ENCODE peak calls at places on chromosomes 4 and X, in ten cellular contexts. One of them, this sample, is unnamed.

GRCh38 chr4:110354460-110354859 is 121.5 kb upstream of the ENPEP start:
- DNase-seq in ovary: no peak
- DNase-seq in Peyer's patch: no peak
- DNase-seq in tibial artery: no peak
- DNase-seq in body of pancreas: no peak
- DNase-seq in pancreas: no peak
- DNase-seq in OCI-LY7: no peak
- DNase-seq in lung: no peak
- DNase-seq in PC-3: no peak
- DNase-seq in colonic mucosa: no peak
- DNase-seq in this sample: no peak

GRCh38 chrX:54494970-54495813 is 842 bp downstream of the FGD1 start:
- DNase-seq in ovary: no peak
- DNase-seq in OCI-LY7: no peak
- DNase-seq in tibial artery: peak; percentile 30
- DNase-seq in PC-3: peak; percentile 28
- DNase-seq in Peyer's patch: no peak
- DNase-seq in lung: no peak
- DNase-seq in colonic mucosa: no peak
- DNase-seq in pancreas: peak; percentile 68
- DNase-seq in body of pancreas: peak; percentile 42
- DNase-seq in this sample: no peak

GRCh38 chr4:2828758-2829181 is 14.9 kb upstream of the ADD1 start:
- DNase-seq in Peyer's patch: no peak
- DNase-seq in tibial artery: no peak
- DNase-seq in lung: no peak
- DNase-seq in colonic mucosa: no peak
- DNase-seq in ovary: no peak
- DNase-seq in body of pancreas: peak; percentile 6
- DNase-seq in OCI-LY7: no peak
- DNase-seq in PC-3: no peak
- DNase-seq in pancreas: peak; percentile 48
- DNase-seq in this sample: no peak

GRCh38 chr4:121784975-121785374 is 16.1 kb upstream of the EXOSC9 start:
- DNase-seq in tibial artery: no peak
- DNase-seq in ovary: no peak
- DNase-seq in colonic mucosa: no peak
- DNase-seq in pancreas: no peak
- DNase-seq in OCI-LY7: no peak
- DNase-seq in Peyer's patch: no peak
- DNase-seq in lung: no peak
- DNase-seq in body of pancreas: peak; percentile 19
- DNase-seq in PC-3: peak; percentile 77
- DNase-seq in this sample: no peak

GRCh38 chr4:5152521-5152920 is 101.2 kb downstream of the STK32B start:
- DNase-seq in Peyer's patch: no peak
- DNase-seq in lung: no peak
- DNase-seq in PC-3: no peak
- DNase-seq in pancreas: no peak
- DNase-seq in body of pancreas: no peak
- DNase-seq in ovary: no peak
- DNase-seq in colonic mucosa: no peak
- DNase-seq in OCI-LY7: no peak
- DNase-seq in tibial artery: no peak
- DNase-seq in this sample: peak; percentile 40

GRCh38 chrX:48511561-48511960 is 2.8 kb downstream of the PORCN start:
- DNase-seq in Peyer's patch: no peak
- DNase-seq in lung: no peak
- DNase-seq in ovary: no peak
- DNase-seq in OCI-LY7: no peak
- DNase-seq in tibial artery: no peak
- DNase-seq in body of pancreas: peak; percentile 31
- DNase-seq in colonic mucosa: no peak
- DNase-seq in PC-3: peak; percentile 69
- DNase-seq in pancreas: no peak
- DNase-seq in this sample: no peak

GRCh38 chr4:52618795-52619590 is 40.1 kb downstream of the USP46 start:
- DNase-seq in ovary: no peak
- DNase-seq in pancreas: no peak
- DNase-seq in OCI-LY7: no peak
- DNase-seq in tibial artery: no peak
- DNase-seq in Peyer's patch: no peak
- DNase-seq in colonic mucosa: no peak
- DNase-seq in body of pancreas: no peak
- DNase-seq in lung: no peak
- DNase-seq in PC-3: no peak
- DNase-seq in this sample: no peak

GRCh38 chr4:111854494-111855087 is 290.7 kb upstream of the FAM241A start:
- DNase-seq in ovary: no peak
- DNase-seq in OCI-LY7: peak; percentile 18
- DNase-seq in colonic mucosa: peak; percentile 20
- DNase-seq in body of pancreas: peak; percentile 22
- DNase-seq in pancreas: no peak
- DNase-seq in PC-3: peak; percentile 49
- DNase-seq in tibial artery: no peak
- DNase-seq in Peyer's patch: peak; percentile 47
- DNase-seq in lung: no peak
- DNase-seq in this sample: no peak

GRCh38 chrX:107677501-107677901 is 49.2 kb downstream of the PRPS1 start:
- DNase-seq in OCI-LY7: no peak
- DNase-seq in lung: no peak
- DNase-seq in colonic mucosa: no peak
- DNase-seq in tibial artery: no peak
- DNase-seq in ovary: no peak
- DNase-seq in PC-3: peak; percentile 21
- DNase-seq in pancreas: no peak
- DNase-seq in Peyer's patch: no peak
- DNase-seq in body of pancreas: no peak
- DNase-seq in this sample: no peak

GRCh38 chr4:47534772-47535171 is 49.7 kb downstream of the ATP10D start:
- DNase-seq in ovary: no peak
- DNase-seq in colonic mucosa: no peak
- DNase-seq in PC-3: no peak
- DNase-seq in pancreas: no peak
- DNase-seq in OCI-LY7: no peak
- DNase-seq in body of pancreas: no peak
- DNase-seq in Peyer's patch: no peak
- DNase-seq in lung: no peak
- DNase-seq in tibial artery: no peak
- DNase-seq in this sample: no peak

GRCh38 chrX:145825896-145826295 is 8.3 kb downstream of the SLITRK2 start:
- DNase-seq in OCI-LY7: peak; percentile 1
- DNase-seq in Peyer's patch: no peak
- DNase-seq in tibial artery: no peak
- DNase-seq in lung: no peak
- DNase-seq in ovary: no peak
- DNase-seq in body of pancreas: peak; percentile 41
- DNase-seq in PC-3: peak; percentile 31
- DNase-seq in colonic mucosa: no peak
- DNase-seq in pancreas: no peak
- DNase-seq in this sample: no peak

GRCh38 chr4:66572949-66573348 is 902.7 kb upstream of the EPHA5 start:
- DNase-seq in PC-3: peak; percentile 80
- DNase-seq in Peyer's patch: no peak
- DNase-seq in ovary: no peak
- DNase-seq in colonic mucosa: no peak
- DNase-seq in lung: no peak
- DNase-seq in body of pancreas: no peak
- DNase-seq in tibial artery: no peak
- DNase-seq in pancreas: no peak
- DNase-seq in OCI-LY7: no peak
- DNase-seq in this sample: no peak

GRCh38 chr4:183637461-183637860 is 21.5 kb downstream of the RWDD4 start:
- DNase-seq in PC-3: peak; percentile 61
- DNase-seq in colonic mucosa: no peak
- DNase-seq in ovary: no peak
- DNase-seq in body of pancreas: no peak
- DNase-seq in lung: no peak
- DNase-seq in pancreas: no peak
- DNase-seq in tibial artery: no peak
- DNase-seq in Peyer's patch: no peak
- DNase-seq in OCI-LY7: no peak
- DNase-seq in this sample: no peak

GRCh38 chrX:103066606-103067005 is 2.6 kb upstream of the BEX1 start:
- DNase-seq in PC-3: peak; percentile 45
- DNase-seq in OCI-LY7: no peak
- DNase-seq in pancreas: no peak
- DNase-seq in lung: no peak
- DNase-seq in ovary: no peak
- DNase-seq in colonic mucosa: no peak
- DNase-seq in tibial artery: no peak
- DNase-seq in Peyer's patch: no peak
- DNase-seq in body of pancreas: no peak
- DNase-seq in this sample: no peak

GRCh38 chr4:6578221-6578620 is 3.2 kb downstream of the MAN2B2 start:
- DNase-seq in colonic mucosa: no peak
- DNase-seq in lung: no peak
- DNase-seq in pancreas: no peak
- DNase-seq in Peyer's patch: no peak
- DNase-seq in tibial artery: no peak
- DNase-seq in body of pancreas: no peak
- DNase-seq in PC-3: no peak
- DNase-seq in ovary: no peak
- DNase-seq in OCI-LY7: no peak
- DNase-seq in this sample: no peak

GRCh38 chrX:118773782-118774181 is 46.4 kb downstream of the IL13RA1 start:
- DNase-seq in pancreas: no peak
- DNase-seq in PC-3: peak; percentile 92
- DNase-seq in body of pancreas: no peak
- DNase-seq in lung: peak; percentile 46
- DNase-seq in Peyer's patch: no peak
- DNase-seq in OCI-LY7: no peak
- DNase-seq in ovary: no peak
- DNase-seq in colonic mucosa: peak; percentile 52
- DNase-seq in tibial artery: no peak
- DNase-seq in this sample: no peak

GRCh38 chr4:62344915-62345314 is 1144.8 kb downstream of the ADGRL3 start:
- DNase-seq in OCI-LY7: no peak
- DNase-seq in pancreas: no peak
- DNase-seq in lung: no peak
- DNase-seq in tibial artery: no peak
- DNase-seq in body of pancreas: no peak
- DNase-seq in colonic mucosa: no peak
- DNase-seq in ovary: no peak
- DNase-seq in Peyer's patch: no peak
- DNase-seq in PC-3: peak; percentile 25
- DNase-seq in this sample: no peak

GRCh38 chr4:25312496-25313193 is at the start of gene ZCCHC4:
- DNase-seq in lung: peak; percentile 93
- DNase-seq in body of pancreas: peak; percentile 91
- DNase-seq in colonic mucosa: peak; percentile 91
- DNase-seq in tibial artery: peak; percentile 90
- DNase-seq in Peyer's patch: peak; percentile 95
- DNase-seq in PC-3: peak; percentile 83
- DNase-seq in OCI-LY7: peak; percentile 95
- DNase-seq in pancreas: peak; percentile 97
- DNase-seq in ovary: peak; percentile 88
- DNase-seq in this sample: no peak

GRCh38 chr4:25308761-25309160 is 3.8 kb upstream of the ZCCHC4 start:
- DNase-seq in ovary: no peak
- DNase-seq in Peyer's patch: no peak
- DNase-seq in PC-3: no peak
- DNase-seq in lung: no peak
- DNase-seq in colonic mucosa: no peak
- DNase-seq in OCI-LY7: no peak
- DNase-seq in body of pancreas: no peak
- DNase-seq in pancreas: no peak
- DNase-seq in tibial artery: no peak
- DNase-seq in this sample: no peak

GRCh38 chr4:25310825-25311210 is 1.8 kb upstream of the ZCCHC4 start:
- DNase-seq in ovary: no peak
- DNase-seq in pancreas: no peak
- DNase-seq in body of pancreas: no peak
- DNase-seq in PC-3: no peak
- DNase-seq in tibial artery: no peak
- DNase-seq in OCI-LY7: peak; percentile 17
- DNase-seq in Peyer's patch: no peak
- DNase-seq in lung: no peak
- DNase-seq in colonic mucosa: no peak
- DNase-seq in this sample: no peak

GRCh38 chr4:25308266-25308665 is 4.3 kb upstream of the ZCCHC4 start:
- DNase-seq in ovary: no peak
- DNase-seq in OCI-LY7: peak; percentile 50
- DNase-seq in tibial artery: no peak
- DNase-seq in body of pancreas: no peak
- DNase-seq in pancreas: no peak
- DNase-seq in lung: no peak
- DNase-seq in colonic mucosa: no peak
- DNase-seq in PC-3: no peak
- DNase-seq in Peyer's patch: no peak
- DNase-seq in this sample: no peak

GRCh38 chr4:25310066-25310824 is 2.3 kb upstream of the ZCCHC4 start:
- DNase-seq in colonic mucosa: no peak
- DNase-seq in lung: no peak
- DNase-seq in tibial artery: no peak
- DNase-seq in pancreas: no peak
- DNase-seq in Peyer's patch: no peak
- DNase-seq in OCI-LY7: peak; percentile 70
- DNase-seq in body of pancreas: no peak
- DNase-seq in ovary: no peak
- DNase-seq in PC-3: no peak
- DNase-seq in this sample: no peak
- H3K27ac ChIP-seq in colonic mucosa: no peak overlapping the region
- H3K27ac ChIP-seq in lung: no peak overlapping the region
- H3K27ac ChIP-seq in tibial artery: no peak overlapping the region
- H3K27ac ChIP-seq in pancreas: no peak overlapping the region
- H3K27ac ChIP-seq in Peyer's patch: peak overlapping the region; percentile 43
- H3K27ac ChIP-seq in OCI-LY7: peak overlapping the region; percentile 69
- H3K27ac ChIP-seq in body of pancreas: no peak overlapping the region
- H3K27ac ChIP-seq in ovary: peak overlapping the region; percentile 13
- H3K27ac ChIP-seq in PC-3: no peak overlapping the region
- H3K27ac ChIP-seq in this sample: no peak overlapping the region

GRCh38 chrX:151004085-151004484 is 20.9 kb downstream of the HMGB3 start:
- DNase-seq in Peyer's patch: no peak
- DNase-seq in PC-3: no peak
- DNase-seq in pancreas: no peak
- DNase-seq in tibial artery: no peak
- DNase-seq in body of pancreas: no peak
- DNase-seq in OCI-LY7: no peak
- DNase-seq in ovary: no peak
- DNase-seq in colonic mucosa: no peak
- DNase-seq in lung: no peak
- DNase-seq in this sample: no peak
- TF ChIP-seq CTCF in Peyer's patch: peak; percentile 37
- TF ChIP-seq CTCF in PC-3: peak; percentile 38
- TF ChIP-seq CTCF in pancreas: no peak
- TF ChIP-seq CTCF in tibial artery: no peak
- TF ChIP-seq CTCF in body of pancreas: no peak
- TF ChIP-seq CTCF in OCI-LY7: peak; percentile 20
- TF ChIP-seq CTCF in ovary: no peak
- TF ChIP-seq CTCF in colonic mucosa: no peak
- TF ChIP-seq CTCF in lung: no peak
- TF ChIP-seq CTCF in this sample: no peak

GRCh38 chr4:80811413-80811812 is 219.1 kb upstream of the BMP3 start:
- DNase-seq in tibial artery: no peak
- DNase-seq in PC-3: no peak
- DNase-seq in ovary: no peak
- DNase-seq in colonic mucosa: no peak
- DNase-seq in lung: no peak
- DNase-seq in body of pancreas: no peak
- DNase-seq in OCI-LY7: no peak
- DNase-seq in pancreas: no peak
- DNase-seq in Peyer's patch: no peak
- DNase-seq in this sample: no peak
- H3K27ac ChIP-seq in tibial artery: no peak overlapping the region
- H3K27ac ChIP-seq in PC-3: no peak overlapping the region
- H3K27ac ChIP-seq in ovary: no peak overlapping the region
- H3K27ac ChIP-seq in colonic mucosa: no peak overlapping the region
- H3K27ac ChIP-seq in lung: no peak overlapping the region
- H3K27ac ChIP-seq in body of pancreas: no peak overlapping the region
- H3K27ac ChIP-seq in OCI-LY7: no peak overlapping the region
- H3K27ac ChIP-seq in pancreas: no peak overlapping the region
- H3K27ac ChIP-seq in Peyer's patch: no peak overlapping the region
- H3K27ac ChIP-seq in this sample: no peak overlapping the region

GRCh38 chr4:37890501-37891220 is at the start of gene TBC1D1:
- DNase-seq in Peyer's patch: peak; percentile 85
- DNase-seq in tibial artery: peak; percentile 81
- DNase-seq in ovary: peak; percentile 59
- DNase-seq in OCI-LY7: peak; percentile 39
- DNase-seq in colonic mucosa: peak; percentile 75
- DNase-seq in PC-3: peak; percentile 24
- DNase-seq in pancreas: peak; percentile 86
- DNase-seq in body of pancreas: peak; percentile 86
- DNase-seq in lung: peak; percentile 64
- DNase-seq in this sample: no peak
- TF ChIP-seq CTCF in Peyer's patch: peak; percentile 35
- TF ChIP-seq CTCF in tibial artery: peak; percentile 8
- TF ChIP-seq CTCF in ovary: no peak
- TF ChIP-seq CTCF in OCI-LY7: no peak
- TF ChIP-seq CTCF in colonic mucosa: no peak
- TF ChIP-seq CTCF in PC-3: no peak
- TF ChIP-seq CTCF in pancreas: no peak
- TF ChIP-seq CTCF in body of pancreas: peak; percentile 49
- TF ChIP-seq CTCF in lung: peak; percentile 2
- TF ChIP-seq CTCF in this sample: no peak